ENCODE peak calls at places on chromosomes 3 and 15, in four cellular contexts. U, I, N and H are unnamed samples. For H3K9me3, the result is how much of the 10 kb centered on the place peaks cover.

GRCh38 chr15:83014205-83014653 is 2.8 kb upstream of the C15orf40 start:
- DNase-seq in U (no peak), N (no peak), I (no peak), H (no peak)

GRCh38 chr3:145518639-145519038 is 642.3 kb downstream of the PLOD2 start:
- DNase-seq in N (no peak), I (no peak), U (no peak), H (no peak)

GRCh38 chr3:170420307-170420821 is 1.7 kb downstream of the CLDN11 start:
- DNase-seq in U (no peak), I (no peak), N (no peak), H (no peak)

GRCh38 chr15:90529369-90530249 is at the start of gene CRTC3:
- DNase-seq in U (no peak), I (peak), N (peak), H (no peak)

GRCh38 chr3:188431553-188431952 is 277.6 kb downstream of the LPP start:
- DNase-seq in N (no peak), I (no peak), U (no peak), H (no peak)

GRCh38 chr15:58549780-58550064 is 117.9 kb downstream of the LIPC start:
- DNase-seq in N (no peak), U (no peak), I (no peak), H (no peak)

GRCh38 chr3:62252614-62253147 is 120.7 kb downstream of the FEZF2 start:
- DNase-seq in N (no peak), U (no peak), I (no peak), H (no peak)

GRCh38 chr15:70589221-70589620 is 174.1 kb downstream of the UACA start:
- DNase-seq in I (no peak), N (no peak), U (no peak), H (no peak)

GRCh38 chr3:9779721-9780450 is 10.1 kb upstream of the CAMK1 start:
- DNase-seq in N (no peak), I (no peak), U (peak), H (no peak)

GRCh38 chr15:73876779-73877178 is 3.4 kb downstream of the TBC1D21 start:
- DNase-seq in I (no peak), N (no peak), U (no peak), H (no peak)

GRCh38 chr15:73884159-73884558 is 10.8 kb downstream of the TBC1D21 start:
- DNase-seq in N (no peak), I (no peak), U (no peak), H (no peak)

GRCh38 chr15:73882761-73883419 is 9.5 kb downstream of the TBC1D21 start:
- DNase-seq in I (no peak), U (no peak), N (no peak), H (no peak)

GRCh38 chr15:73885954-73886700 is 12.8 kb downstream of the TBC1D21 start:
- DNase-seq in I (no peak), N (no peak), U (no peak), H (no peak)

DNA sequence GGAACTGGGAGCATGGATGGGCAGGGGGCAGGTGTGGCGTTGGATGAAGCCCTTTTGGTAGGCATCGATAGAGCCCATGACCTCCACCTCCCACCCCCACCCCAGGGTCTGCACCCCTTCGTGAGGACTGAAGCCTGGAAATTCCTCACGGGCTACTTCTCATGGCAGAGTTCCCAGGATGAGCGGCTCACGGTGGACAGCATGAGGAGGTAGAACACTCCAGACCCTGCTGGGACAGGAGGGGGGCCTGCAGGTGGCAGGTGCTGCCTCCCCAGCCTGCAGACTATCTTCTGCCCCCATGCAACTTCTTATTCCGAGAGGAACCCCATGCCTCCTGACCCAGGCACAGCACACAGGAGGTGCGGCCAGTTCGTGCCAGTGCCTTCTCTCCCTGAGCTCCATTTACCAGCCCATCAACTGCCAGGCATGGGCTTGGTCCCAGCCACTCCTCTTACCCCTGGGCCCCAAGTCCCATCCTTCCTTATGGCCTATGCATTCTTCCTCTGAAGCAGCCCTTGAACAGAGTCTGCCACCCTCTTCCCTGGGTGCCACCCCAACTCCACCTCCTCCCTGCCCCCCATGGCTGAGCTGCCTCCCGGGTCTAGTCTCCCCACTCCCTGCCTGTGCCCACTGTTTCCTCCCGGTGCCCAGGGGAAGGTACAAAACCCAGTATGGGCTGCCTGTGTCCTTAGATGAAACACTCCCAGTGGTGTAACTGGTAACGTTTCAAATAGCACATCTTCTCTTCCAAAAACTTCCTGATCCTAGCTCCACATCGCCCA is 8.4 kb downstream of the TBC1D21 start:
- DNase-seq in N (no peak), I (no peak), U (no peak), H (no peak)
- TF ChIP-seq SIN3A in N (no peak), I (no peak), U (no peak), H (no peak)

GRCh38 chr15:23602124-23602523 is 36.6 kb downstream of the MKRN3 start:
- DNase-seq in U (no peak), N (no peak), I (no peak), H (no peak)

GRCh38 chr15:23606226-23606625 is 40.8 kb downstream of the MKRN3 start:
- DNase-seq in I (no peak), N (no peak), U (no peak), H (no peak)
- H3K9me3 ChIP-seq in I (under half), N (under half), U (under half), H (under half)

DNA sequence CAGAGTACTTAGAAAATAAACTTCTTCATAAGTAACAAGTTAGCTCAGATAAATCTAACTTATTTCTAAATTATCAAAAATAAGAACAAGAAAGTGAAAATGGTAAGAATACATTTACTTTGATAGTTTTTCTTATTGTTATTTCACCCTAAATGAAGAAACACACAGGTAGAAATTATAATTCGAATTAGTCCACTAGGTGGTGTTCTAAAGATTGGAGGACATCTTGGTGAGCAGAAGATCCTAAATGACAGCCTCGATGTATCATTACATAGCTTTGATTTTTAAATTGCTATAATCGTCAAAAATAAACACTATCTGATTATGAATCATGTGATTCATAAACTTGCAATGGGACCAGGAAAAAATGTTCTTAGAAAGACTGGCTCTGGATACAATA is 280.8 kb upstream of the UBE2E2 start:
- DNase-seq in I (no peak), N (peak), U (no peak), H (no peak)
- TF ChIP-seq ZBTB33 in I (no peak), N (no peak), U (no peak), H (no peak)

GRCh38 chr3:164030194-164030593 is 1048.1 kb downstream of the SI start:
- DNase-seq in U (no peak), I (no peak), N (no peak), H (no peak)
- TF ChIP-seq SIN3A in U (no peak), I (no peak), N (no peak), H (no peak)

GRCh38 chr3:1214928-1215327 is 122.1 kb downstream of the CNTN6 start:
- DNase-seq in U (no peak), I (no peak), N (no peak), H (no peak)
- H3K9me3 ChIP-seq in U (under half), I (under half), N (under half), H (under half)

DNA sequence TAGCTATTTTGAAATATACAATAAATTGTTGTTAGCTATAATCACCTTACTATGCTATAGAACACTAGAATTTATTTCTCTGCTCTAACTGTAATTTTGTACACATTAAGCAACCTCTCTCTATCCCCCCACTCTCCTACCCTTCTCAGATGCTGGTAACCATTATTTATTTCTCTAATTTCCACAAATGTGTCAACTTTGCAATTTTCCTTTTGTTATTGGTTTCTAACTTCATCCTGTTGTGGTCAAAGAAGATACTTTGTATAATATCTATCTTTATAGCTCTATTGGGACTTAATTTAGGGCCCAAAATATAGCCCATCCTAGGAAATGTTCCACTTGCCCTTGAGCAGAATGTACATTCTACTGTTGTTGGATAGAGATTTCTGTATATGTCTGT is 229.3 kb downstream of the SATB1 start:
- DNase-seq in I (no peak), U (no peak), N (no peak), H (no peak)
- TF ChIP-seq ZBTB33 in I (no peak), U (no peak), N (no peak), H (no peak)

GRCh38 chr3:97576221-97576620 is 188.3 kb upstream of the ARL6 start:
- DNase-seq in I (no peak), U (no peak), N (no peak), H (no peak)

GRCh38 chr3:97575742-97576141 is 188.8 kb upstream of the ARL6 start:
- DNase-seq in N (no peak), I (no peak), U (no peak), H (no peak)

GRCh38 chr3:97579365-97579764 is 185.2 kb upstream of the ARL6 start:
- DNase-seq in U (peak), N (no peak), I (no peak), H (no peak)
- TF ChIP-seq SIN3A in U (no peak), N (no peak), I (no peak), H (no peak)